ENCODE peak calls at places on chromosomes 7 and 10, in five cellular contexts. One of them, this sample, is unnamed.

GRCh38 chr10:112754001-112754411 is 196.0 kb upstream of the TCF7L2 start:
- DNase-seq in endothelial cell: no peak
- DNase-seq in heart right ventricle: no peak
- DNase-seq in HL-60: no peak
- DNase-seq in GM06990: no peak
- DNase-seq in this sample: no peak

GRCh38 chr10:31314256-31315183 is 4.5 kb upstream of the ZEB1 start:
- DNase-seq in endothelial cell: no peak
- DNase-seq in heart right ventricle: no peak
- DNase-seq in HL-60: no peak
- DNase-seq in GM06990: no peak
- DNase-seq in this sample: no peak

GRCh38 chr7:94284120-94284519 is 110.6 kb upstream of the COL1A2 start:
- DNase-seq in endothelial cell: no peak
- DNase-seq in heart right ventricle: no peak
- DNase-seq in HL-60: no peak
- DNase-seq in GM06990: no peak
- DNase-seq in this sample: no peak

GRCh38 chr10:95755511-95756004 is 405 bp upstream of the ENTPD1 start:
- DNase-seq in endothelial cell: no peak
- DNase-seq in heart right ventricle: peak
- DNase-seq in HL-60: peak
- DNase-seq in GM06990: no peak
- DNase-seq in this sample: peak

GRCh38 chr10:88456730-88457129 is 126.4 kb downstream of the RNLS start:
- DNase-seq in endothelial cell: no peak
- DNase-seq in heart right ventricle: no peak
- DNase-seq in HL-60: peak
- DNase-seq in GM06990: no peak
- DNase-seq in this sample: no peak

GRCh38 chr10:50501899-50502556 is 121.7 kb downstream of the SGMS1 start:
- DNase-seq in endothelial cell: no peak
- DNase-seq in heart right ventricle: no peak
- DNase-seq in HL-60: no peak
- DNase-seq in GM06990: no peak
- DNase-seq in this sample: no peak

GRCh38 chr10:78582540-78582939 is 486.2 kb upstream of the ZMIZ1 start:
- DNase-seq in endothelial cell: no peak
- DNase-seq in heart right ventricle: no peak
- DNase-seq in HL-60: no peak
- DNase-seq in GM06990: no peak
- DNase-seq in this sample: no peak

GRCh38 chr7:141409911-141410329 is 141.3 kb upstream of the AGK start:
- DNase-seq in endothelial cell: no peak
- DNase-seq in heart right ventricle: no peak
- DNase-seq in HL-60: no peak
- DNase-seq in GM06990: no peak
- DNase-seq in this sample: no peak

GRCh38 chr10:78433063-78433717 is 399.5 kb downstream of the RPS24 start:
- DNase-seq in endothelial cell: no peak
- DNase-seq in heart right ventricle: no peak
- DNase-seq in HL-60: no peak
- DNase-seq in GM06990: no peak
- DNase-seq in this sample: no peak

GRCh38 chr7:122790558-122790957 is 87.8 kb upstream of the RNF148 start:
- DNase-seq in endothelial cell: no peak
- DNase-seq in heart right ventricle: no peak
- DNase-seq in HL-60: no peak
- DNase-seq in GM06990: no peak
- DNase-seq in this sample: no peak

GRCh38 chr7:100435401-100436304 is 644 bp downstream of the PPP1R35 start:
- DNase-seq in endothelial cell: peak
- DNase-seq in heart right ventricle: peak
- DNase-seq in HL-60: no peak
- DNase-seq in GM06990: peak
- DNase-seq in this sample: no peak

GRCh38 chr7:83852136-83852535 is 203.2 kb upstream of the SEMA3E start:
- DNase-seq in endothelial cell: no peak
- DNase-seq in heart right ventricle: no peak
- DNase-seq in HL-60: no peak
- DNase-seq in GM06990: no peak
- DNase-seq in this sample: no peak

GRCh38 chr10:32746869-32747268 is 211.2 kb downstream of the ITGB1 start:
- DNase-seq in endothelial cell: no peak
- DNase-seq in heart right ventricle: no peak
- DNase-seq in HL-60: no peak
- DNase-seq in GM06990: no peak
- DNase-seq in this sample: no peak

GRCh38 chr7:138214926-138215325 is 138.7 kb downstream of the AKR1D1 start:
- DNase-seq in endothelial cell: no peak
- DNase-seq in heart right ventricle: no peak
- DNase-seq in HL-60: no peak
- DNase-seq in GM06990: no peak
- DNase-seq in this sample: no peak

GRCh38 chr10:91296471-91296870 is 76.0 kb downstream of the PCGF5 start:
- DNase-seq in endothelial cell: no peak
- DNase-seq in heart right ventricle: no peak
- DNase-seq in HL-60: no peak
- DNase-seq in GM06990: no peak
- DNase-seq in this sample: no peak

GRCh38 chr10:131231323-131231964 is 80.1 kb downstream of the TCERG1L start:
- DNase-seq in endothelial cell: no peak
- DNase-seq in heart right ventricle: no peak
- DNase-seq in HL-60: no peak
- DNase-seq in GM06990: no peak
- DNase-seq in this sample: no peak

GRCh38 chr10:2094171-2094570 is 356.8 kb upstream of the ADARB2 start:
- DNase-seq in endothelial cell: no peak
- DNase-seq in heart right ventricle: no peak
- DNase-seq in HL-60: no peak
- DNase-seq in GM06990: no peak
- DNase-seq in this sample: no peak

GRCh38 chr10:13792011-13792410 is 205.2 kb downstream of the PRPF18 start:
- DNase-seq in endothelial cell: no peak
- DNase-seq in heart right ventricle: peak
- DNase-seq in HL-60: no peak
- DNase-seq in GM06990: no peak
- DNase-seq in this sample: no peak

GRCh38 chr7:135842446-135843175 is 94.0 kb upstream of the FAM180A start:
- DNase-seq in endothelial cell: no peak
- DNase-seq in heart right ventricle: no peak
- DNase-seq in HL-60: no peak
- DNase-seq in GM06990: no peak
- DNase-seq in this sample: no peak

GRCh38 chr10:78756604-78757442 is 311.9 kb upstream of the ZMIZ1 start:
- DNase-seq in endothelial cell: peak
- DNase-seq in heart right ventricle: peak
- DNase-seq in HL-60: peak
- DNase-seq in GM06990: no peak
- DNase-seq in this sample: peak

GRCh38 chr7:132178393-132178765 is 397.9 kb downstream of the PLXNA4 start:
- DNase-seq in endothelial cell: no peak
- DNase-seq in heart right ventricle: no peak
- DNase-seq in HL-60: no peak
- DNase-seq in GM06990: no peak
- DNase-seq in this sample: no peak

GRCh38 chr7:79050592-79050991 is 402.9 kb downstream of the MAGI2 start:
- DNase-seq in endothelial cell: no peak
- DNase-seq in heart right ventricle: no peak
- DNase-seq in HL-60: no peak
- DNase-seq in GM06990: no peak
- DNase-seq in this sample: no peak

GRCh38 chr7:157700237-157701005 is 363.6 kb downstream of the DNAJB6 start:
- DNase-seq in endothelial cell: no peak
- DNase-seq in heart right ventricle: no peak
- DNase-seq in HL-60: no peak
- DNase-seq in GM06990: no peak
- DNase-seq in this sample: no peak

GRCh38 chr7:116227678-116228239 is 17.4 kb downstream of the TES start:
- DNase-seq in endothelial cell: no peak
- DNase-seq in heart right ventricle: no peak
- DNase-seq in HL-60: no peak
- DNase-seq in GM06990: no peak
- DNase-seq in this sample: no peak

GRCh38 chr7:157441023-157441399 is 104.2 kb downstream of the DNAJB6 start:
- DNase-seq in endothelial cell: no peak
- DNase-seq in heart right ventricle: no peak
- DNase-seq in HL-60: no peak
- DNase-seq in GM06990: no peak
- DNase-seq in this sample: no peak

GRCh38 chr7:36261019-36261754 is 108.1 kb downstream of the EEPD1 start:
- DNase-seq in endothelial cell: no peak
- DNase-seq in heart right ventricle: no peak
- DNase-seq in HL-60: no peak
- DNase-seq in GM06990: no peak
- DNase-seq in this sample: no peak

GRCh38 chr10:33216661-33217427 is 117.6 kb downstream of the NRP1 start:
- DNase-seq in endothelial cell: no peak
- DNase-seq in heart right ventricle: no peak
- DNase-seq in HL-60: no peak
- DNase-seq in GM06990: no peak
- DNase-seq in this sample: no peak

GRCh38 chr10:27742926-27743735 is 2.5 kb downstream of the MKX start:
- DNase-seq in endothelial cell: peak
- DNase-seq in heart right ventricle: no peak
- DNase-seq in HL-60: no peak
- DNase-seq in GM06990: peak
- DNase-seq in this sample: no peak

GRCh38 chr10:14416308-14416700 is 85.6 kb upstream of the FRMD4A start:
- DNase-seq in endothelial cell: no peak
- DNase-seq in heart right ventricle: no peak
- DNase-seq in HL-60: no peak
- DNase-seq in GM06990: no peak
- DNase-seq in this sample: no peak

GRCh38 chr10:103542764-103543616 is 49.5 kb downstream of the NEURL1 start:
- DNase-seq in endothelial cell: no peak
- DNase-seq in heart right ventricle: peak
- DNase-seq in HL-60: no peak
- DNase-seq in GM06990: peak
- DNase-seq in this sample: no peak

GRCh38 chr10:103273026-103273425 is 3.9 kb upstream of the INA start:
- DNase-seq in endothelial cell: no peak
- DNase-seq in heart right ventricle: no peak
- DNase-seq in HL-60: no peak
- DNase-seq in GM06990: no peak
- DNase-seq in this sample: no peak

GRCh38 chr7:133026210-133026859 is 55.6 kb downstream of the CHCHD3 start:
- DNase-seq in endothelial cell: no peak
- DNase-seq in heart right ventricle: no peak
- DNase-seq in HL-60: no peak
- DNase-seq in GM06990: no peak
- DNase-seq in this sample: no peak

GRCh38 chr10:62869958-62870357 is 53.8 kb upstream of the EGR2 start:
- DNase-seq in endothelial cell: no peak
- DNase-seq in heart right ventricle: no peak
- DNase-seq in HL-60: no peak
- DNase-seq in GM06990: no peak
- DNase-seq in this sample: no peak
- TF ChIP-seq CTCF in endothelial cell: no peak
- TF ChIP-seq CTCF in heart right ventricle: no peak
- TF ChIP-seq CTCF in HL-60: no peak
- TF ChIP-seq CTCF in GM06990: no peak
- TF ChIP-seq CTCF in this sample: no peak

GRCh38 chr10:99966306-99966705 is 43.4 kb downstream of the DNMBP start:
- DNase-seq in endothelial cell: no peak
- DNase-seq in heart right ventricle: no peak
- DNase-seq in HL-60: no peak
- DNase-seq in GM06990: no peak
- DNase-seq in this sample: no peak

GRCh38 chr10:99965700-99966099 is 44.0 kb downstream of the DNMBP start:
- DNase-seq in endothelial cell: no peak
- DNase-seq in heart right ventricle: no peak
- DNase-seq in HL-60: no peak
- DNase-seq in GM06990: no peak
- DNase-seq in this sample: no peak

GRCh38 chr10:99967961-99968360 is 41.8 kb downstream of the DNMBP start:
- DNase-seq in endothelial cell: no peak
- DNase-seq in heart right ventricle: no peak
- DNase-seq in HL-60: no peak
- DNase-seq in GM06990: no peak
- DNase-seq in this sample: no peak

GRCh38 chr10:99958806-99959205 is 50.9 kb downstream of the DNMBP start:
- DNase-seq in endothelial cell: no peak
- DNase-seq in heart right ventricle: no peak
- DNase-seq in HL-60: no peak
- DNase-seq in GM06990: no peak
- DNase-seq in this sample: no peak

GRCh38 chr10:99964791-99965190 is 45.0 kb downstream of the DNMBP start:
- DNase-seq in endothelial cell: no peak
- DNase-seq in heart right ventricle: no peak
- DNase-seq in HL-60: no peak
- DNase-seq in GM06990: no peak
- DNase-seq in this sample: no peak
- TF ChIP-seq CTCF in endothelial cell: no peak
- TF ChIP-seq CTCF in heart right ventricle: peak
- TF ChIP-seq CTCF in HL-60: no peak
- TF ChIP-seq CTCF in GM06990: no peak
- TF ChIP-seq CTCF in this sample: no peak

DNA sequence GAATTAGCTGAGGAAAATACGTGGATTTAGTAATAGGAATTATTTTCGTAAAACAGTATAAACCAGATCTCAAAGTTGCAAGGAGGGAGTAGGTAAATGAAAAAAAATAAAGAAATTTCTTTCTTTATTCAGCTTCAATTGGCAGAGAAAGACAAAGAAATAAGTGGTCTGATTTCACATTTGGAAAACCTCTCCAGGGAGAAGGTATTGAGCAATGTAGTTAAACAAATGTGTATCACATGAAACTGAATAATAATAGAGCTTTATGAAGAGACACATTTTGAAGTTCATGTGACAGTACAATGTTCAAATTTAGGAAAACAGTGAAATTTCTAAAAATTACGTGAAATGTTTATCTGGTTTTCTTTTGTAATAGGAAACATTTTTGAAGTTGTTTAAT is 63.0 kb downstream of the TAX1BP1 start:
- DNase-seq in endothelial cell: no peak
- DNase-seq in heart right ventricle: no peak
- DNase-seq in HL-60: no peak
- DNase-seq in GM06990: no peak
- DNase-seq in this sample: no peak
- TF ChIP-seq CTCF in endothelial cell: no peak
- TF ChIP-seq CTCF in heart right ventricle: no peak
- TF ChIP-seq CTCF in HL-60: no peak
- TF ChIP-seq CTCF in GM06990: no peak
- TF ChIP-seq CTCF in this sample: no peak

GRCh38 chr10:81116201-81116600 is 578.5 kb downstream of the SH2D4B start:
- DNase-seq in endothelial cell: no peak
- DNase-seq in heart right ventricle: no peak
- DNase-seq in HL-60: no peak
- DNase-seq in GM06990: no peak
- DNase-seq in this sample: no peak

DNA sequence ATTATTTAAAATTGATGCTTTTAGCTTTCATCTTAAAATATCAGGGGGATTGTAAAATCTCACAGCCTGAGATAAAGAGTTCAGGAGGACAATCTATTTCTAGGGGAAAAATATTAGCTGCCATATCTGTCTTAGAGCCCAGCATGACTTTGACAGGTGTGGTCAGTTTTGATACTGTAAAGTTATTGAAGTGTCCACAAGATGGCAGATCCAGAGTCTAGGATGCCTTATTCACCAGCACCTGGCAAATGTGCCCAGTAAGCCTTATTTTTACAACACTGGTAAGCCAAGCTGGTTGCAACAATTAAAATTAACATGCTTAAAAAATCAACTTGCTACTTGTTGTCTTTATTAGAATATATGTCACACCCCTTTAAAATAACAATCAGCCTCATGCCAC is 579.3 kb downstream of the SH2D4B start:
- DNase-seq in endothelial cell: no peak
- DNase-seq in heart right ventricle: no peak
- DNase-seq in HL-60: no peak
- DNase-seq in GM06990: no peak
- DNase-seq in this sample: no peak
- TF ChIP-seq CTCF in endothelial cell: no peak
- TF ChIP-seq CTCF in heart right ventricle: no peak
- TF ChIP-seq CTCF in HL-60: no peak
- TF ChIP-seq CTCF in GM06990: no peak
- TF ChIP-seq CTCF in this sample: no peak